ENCODE peak calls at places on chromosomes 12 and 14, in seven cellular contexts. One of them, this sample, is unnamed.

GRCh38 chr12:59459966-59460365 is 135.9 kb upstream of the SLC16A7 start:
- DNase-seq in CD8-positive, alpha-beta T cell: no peak
- DNase-seq in cardiac muscle cell: peak
- DNase-seq in foreskin keratinocyte: peak
- DNase-seq in lower leg skin: no peak
- DNase-seq in GM13977: no peak
- DNase-seq in H9: no peak
- DNase-seq in this sample: peak

GRCh38 chr14:54420478-54421116 is 20.6 kb downstream of the CNIH1 start:
- DNase-seq in CD8-positive, alpha-beta T cell: no peak
- DNase-seq in cardiac muscle cell: peak
- DNase-seq in foreskin keratinocyte: peak
- DNase-seq in lower leg skin: no peak
- DNase-seq in GM13977: no peak
- DNase-seq in H9: no peak
- DNase-seq in this sample: peak

GRCh38 chr14:36238666-36239363 is 62.3 kb upstream of the PTCSC3 start:
- DNase-seq in CD8-positive, alpha-beta T cell: no peak
- DNase-seq in cardiac muscle cell: peak
- DNase-seq in foreskin keratinocyte: peak
- DNase-seq in lower leg skin: peak
- DNase-seq in GM13977: no peak
- DNase-seq in H9: no peak
- DNase-seq in this sample: peak

GRCh38 chr12:53214687-53215455 is 7.8 kb upstream of the ITGB7 start:
- DNase-seq in CD8-positive, alpha-beta T cell: no peak
- DNase-seq in cardiac muscle cell: no peak
- DNase-seq in foreskin keratinocyte: no peak
- DNase-seq in lower leg skin: no peak
- DNase-seq in GM13977: no peak
- DNase-seq in H9: peak
- DNase-seq in this sample: no peak

GRCh38 chr12:2306686-2307249 is 254.0 kb downstream of the CACNA1C start:
- DNase-seq in CD8-positive, alpha-beta T cell: no peak
- DNase-seq in cardiac muscle cell: no peak
- DNase-seq in foreskin keratinocyte: no peak
- DNase-seq in lower leg skin: no peak
- DNase-seq in GM13977: no peak
- DNase-seq in H9: no peak
- DNase-seq in this sample: no peak

GRCh38 chr12:33752854-33753253 is 269.4 kb upstream of the ALG10 start:
- DNase-seq in CD8-positive, alpha-beta T cell: no peak
- DNase-seq in cardiac muscle cell: no peak
- DNase-seq in foreskin keratinocyte: peak
- DNase-seq in lower leg skin: no peak
- DNase-seq in GM13977: no peak
- DNase-seq in H9: no peak
- DNase-seq in this sample: no peak

GRCh38 chr14:67486890-67487289 is 1.6 kb downstream of the TMEM229B start:
- DNase-seq in CD8-positive, alpha-beta T cell: no peak
- DNase-seq in cardiac muscle cell: no peak
- DNase-seq in foreskin keratinocyte: no peak
- DNase-seq in lower leg skin: no peak
- DNase-seq in GM13977: no peak
- DNase-seq in H9: no peak
- DNase-seq in this sample: no peak

GRCh38 chr12:116964004-116964739 is 53.4 kb downstream of the FBXW8 start:
- DNase-seq in CD8-positive, alpha-beta T cell: no peak
- DNase-seq in cardiac muscle cell: no peak
- DNase-seq in foreskin keratinocyte: no peak
- DNase-seq in lower leg skin: no peak
- DNase-seq in GM13977: no peak
- DNase-seq in H9: no peak
- DNase-seq in this sample: no peak

GRCh38 chr12:115943630-115944391 is 333.7 kb downstream of the MED13L start:
- DNase-seq in CD8-positive, alpha-beta T cell: no peak
- DNase-seq in cardiac muscle cell: peak
- DNase-seq in foreskin keratinocyte: no peak
- DNase-seq in lower leg skin: no peak
- DNase-seq in GM13977: no peak
- DNase-seq in H9: no peak
- DNase-seq in this sample: no peak

GRCh38 chr14:33555710-33556350 is 395.0 kb downstream of the EGLN3 start:
- DNase-seq in CD8-positive, alpha-beta T cell: no peak
- DNase-seq in cardiac muscle cell: peak
- DNase-seq in foreskin keratinocyte: no peak
- DNase-seq in lower leg skin: no peak
- DNase-seq in GM13977: no peak
- DNase-seq in H9: no peak
- DNase-seq in this sample: no peak

GRCh38 chr14:90505531-90505930 is 108.7 kb downstream of the CALM1 start:
- DNase-seq in CD8-positive, alpha-beta T cell: no peak
- DNase-seq in cardiac muscle cell: no peak
- DNase-seq in foreskin keratinocyte: no peak
- DNase-seq in lower leg skin: no peak
- DNase-seq in GM13977: no peak
- DNase-seq in H9: no peak
- DNase-seq in this sample: no peak

GRCh38 chr14:31770271-31770670 is 209.1 kb downstream of the NUBPL start:
- DNase-seq in CD8-positive, alpha-beta T cell: no peak
- DNase-seq in cardiac muscle cell: peak
- DNase-seq in foreskin keratinocyte: no peak
- DNase-seq in lower leg skin: peak
- DNase-seq in GM13977: no peak
- DNase-seq in H9: no peak
- DNase-seq in this sample: no peak

GRCh38 chr14:39558525-39558924 is 126.3 kb upstream of the FBXO33 start:
- DNase-seq in CD8-positive, alpha-beta T cell: no peak
- DNase-seq in cardiac muscle cell: no peak
- DNase-seq in foreskin keratinocyte: no peak
- DNase-seq in lower leg skin: no peak
- DNase-seq in GM13977: no peak
- DNase-seq in H9: no peak
- DNase-seq in this sample: no peak

GRCh38 chr12:19572920-19573558 is 133.7 kb downstream of the AEBP2 start:
- DNase-seq in CD8-positive, alpha-beta T cell: no peak
- DNase-seq in cardiac muscle cell: peak
- DNase-seq in foreskin keratinocyte: peak
- DNase-seq in lower leg skin: no peak
- DNase-seq in GM13977: peak
- DNase-seq in H9: peak
- DNase-seq in this sample: peak

GRCh38 chr12:92551853-92552397 is 150.9 kb upstream of the PLEKHG7 start:
- DNase-seq in CD8-positive, alpha-beta T cell: no peak
- DNase-seq in cardiac muscle cell: no peak
- DNase-seq in foreskin keratinocyte: peak
- DNase-seq in lower leg skin: no peak
- DNase-seq in GM13977: peak
- DNase-seq in H9: no peak
- DNase-seq in this sample: peak

DNA sequence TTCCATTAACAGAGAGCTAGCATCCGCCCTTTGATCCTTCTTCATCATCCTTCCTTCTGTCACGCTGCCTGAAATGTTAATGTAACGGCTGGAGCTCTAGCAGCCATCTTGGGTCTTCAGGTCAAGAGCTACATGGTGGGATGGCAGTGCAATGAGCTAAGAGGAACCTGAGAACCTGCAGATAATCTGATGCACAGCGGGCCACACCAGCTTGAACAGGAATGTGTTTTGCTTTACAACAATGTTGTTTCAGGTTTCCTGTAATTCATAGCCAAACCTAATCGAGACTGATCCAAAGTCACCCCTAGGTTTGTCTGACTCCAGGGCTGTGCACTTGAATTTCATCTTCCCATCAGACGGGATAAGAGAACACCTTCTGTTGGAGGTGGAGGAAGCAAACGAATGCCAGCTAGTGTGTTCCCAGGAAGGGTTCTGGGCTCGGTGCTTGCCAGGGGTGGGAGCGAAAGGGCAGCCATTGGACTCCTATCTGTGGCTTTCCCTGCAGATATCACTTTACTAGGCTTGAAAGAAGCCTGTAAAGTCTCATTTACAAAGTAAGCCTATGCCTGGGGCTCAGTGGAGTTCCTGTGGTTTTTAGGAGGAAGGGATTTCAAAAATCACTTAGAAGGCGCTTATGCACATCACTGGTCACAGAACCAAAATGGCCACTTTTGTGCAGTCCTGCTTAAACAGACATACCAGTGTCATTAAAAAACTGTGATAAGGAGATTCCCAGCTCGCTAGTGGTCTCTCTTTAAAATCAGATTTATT is 22.9 kb downstream of the CLMN start:
- DNase-seq in CD8-positive, alpha-beta T cell: no peak
- DNase-seq in cardiac muscle cell: no peak
- DNase-seq in foreskin keratinocyte: no peak
- DNase-seq in lower leg skin: no peak
- DNase-seq in GM13977: no peak
- DNase-seq in H9: no peak
- DNase-seq in this sample: no peak
- TF ChIP-seq CTCF in CD8-positive, alpha-beta T cell: no peak
- TF ChIP-seq CTCF in cardiac muscle cell: no peak
- TF ChIP-seq CTCF in foreskin keratinocyte: no peak
- TF ChIP-seq CTCF in lower leg skin: no peak
- TF ChIP-seq CTCF in GM13977: no peak
- TF ChIP-seq CTCF in H9: no peak
- TF ChIP-seq CTCF in this sample: no peak

GRCh38 chr12:51244269-51244668 is 5.6 kb downstream of the DAZAP2 start:
- DNase-seq in CD8-positive, alpha-beta T cell: no peak
- DNase-seq in cardiac muscle cell: peak
- DNase-seq in foreskin keratinocyte: no peak
- DNase-seq in lower leg skin: no peak
- DNase-seq in GM13977: no peak
- DNase-seq in H9: no peak
- DNase-seq in this sample: peak

GRCh38 chr12:51245476-51246253 is 7.0 kb downstream of the DAZAP2 start:
- DNase-seq in CD8-positive, alpha-beta T cell: no peak
- DNase-seq in cardiac muscle cell: no peak
- DNase-seq in foreskin keratinocyte: no peak
- DNase-seq in lower leg skin: no peak
- DNase-seq in GM13977: no peak
- DNase-seq in H9: no peak
- DNase-seq in this sample: no peak

GRCh38 chr12:51247523-51248206 is 9.0 kb downstream of the DAZAP2 start:
- DNase-seq in CD8-positive, alpha-beta T cell: no peak
- DNase-seq in cardiac muscle cell: no peak
- DNase-seq in foreskin keratinocyte: no peak
- DNase-seq in lower leg skin: no peak
- DNase-seq in GM13977: no peak
- DNase-seq in H9: peak
- DNase-seq in this sample: no peak

GRCh38 chr12:51242896-51243295 is 4.3 kb downstream of the DAZAP2 start:
- DNase-seq in CD8-positive, alpha-beta T cell: no peak
- DNase-seq in cardiac muscle cell: no peak
- DNase-seq in foreskin keratinocyte: no peak
- DNase-seq in lower leg skin: no peak
- DNase-seq in GM13977: no peak
- DNase-seq in H9: no peak
- DNase-seq in this sample: no peak

GRCh38 chr12:51246254-51246853 is 7.7 kb downstream of the DAZAP2 start:
- DNase-seq in CD8-positive, alpha-beta T cell: peak
- DNase-seq in cardiac muscle cell: peak
- DNase-seq in foreskin keratinocyte: no peak
- DNase-seq in lower leg skin: no peak
- DNase-seq in GM13977: no peak
- DNase-seq in H9: no peak
- DNase-seq in this sample: no peak
- TF ChIP-seq CTCF in CD8-positive, alpha-beta T cell: no peak
- TF ChIP-seq CTCF in cardiac muscle cell: peak
- TF ChIP-seq CTCF in foreskin keratinocyte: peak
- TF ChIP-seq CTCF in lower leg skin: no peak
- TF ChIP-seq CTCF in GM13977: peak
- TF ChIP-seq CTCF in H9: peak
- TF ChIP-seq CTCF in this sample: no peak

GRCh38 chr14:93970967-93971634 is 5.3 kb downstream of the ASB2 start:
- DNase-seq in CD8-positive, alpha-beta T cell: peak
- DNase-seq in cardiac muscle cell: no peak
- DNase-seq in foreskin keratinocyte: no peak
- DNase-seq in lower leg skin: no peak
- DNase-seq in GM13977: peak
- DNase-seq in H9: no peak
- DNase-seq in this sample: no peak
- TF ChIP-seq CTCF in CD8-positive, alpha-beta T cell: no peak
- TF ChIP-seq CTCF in cardiac muscle cell: no peak
- TF ChIP-seq CTCF in foreskin keratinocyte: no peak
- TF ChIP-seq CTCF in lower leg skin: no peak
- TF ChIP-seq CTCF in GM13977: no peak
- TF ChIP-seq CTCF in H9: no peak
- TF ChIP-seq CTCF in this sample: no peak

DNA sequence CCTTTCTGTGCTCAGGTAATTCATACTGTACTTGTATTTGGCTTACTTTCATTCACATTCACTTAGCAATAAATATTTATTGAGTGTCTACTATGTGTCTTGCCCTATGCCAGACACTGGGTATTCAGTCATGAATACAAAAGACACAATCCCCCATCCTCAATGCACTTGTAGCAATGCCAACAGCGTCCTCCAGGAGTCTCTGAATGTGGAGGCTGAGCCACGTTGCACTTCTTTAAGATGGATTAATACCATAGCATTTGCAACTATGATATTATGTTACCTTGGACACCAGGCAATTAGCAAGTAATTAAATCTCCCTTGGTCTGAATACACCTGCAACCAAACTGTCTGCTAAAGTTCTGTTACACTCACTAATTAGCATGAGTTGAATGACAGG is 58.8 kb downstream of the OTX2 start:
- DNase-seq in CD8-positive, alpha-beta T cell: no peak
- DNase-seq in cardiac muscle cell: no peak
- DNase-seq in foreskin keratinocyte: no peak
- DNase-seq in lower leg skin: no peak
- DNase-seq in GM13977: no peak
- DNase-seq in H9: no peak
- DNase-seq in this sample: no peak
- TF ChIP-seq CTCF in CD8-positive, alpha-beta T cell: no peak
- TF ChIP-seq CTCF in cardiac muscle cell: no peak
- TF ChIP-seq CTCF in foreskin keratinocyte: no peak
- TF ChIP-seq CTCF in lower leg skin: no peak
- TF ChIP-seq CTCF in GM13977: no peak
- TF ChIP-seq CTCF in H9: peak
- TF ChIP-seq CTCF in this sample: no peak

DNA sequence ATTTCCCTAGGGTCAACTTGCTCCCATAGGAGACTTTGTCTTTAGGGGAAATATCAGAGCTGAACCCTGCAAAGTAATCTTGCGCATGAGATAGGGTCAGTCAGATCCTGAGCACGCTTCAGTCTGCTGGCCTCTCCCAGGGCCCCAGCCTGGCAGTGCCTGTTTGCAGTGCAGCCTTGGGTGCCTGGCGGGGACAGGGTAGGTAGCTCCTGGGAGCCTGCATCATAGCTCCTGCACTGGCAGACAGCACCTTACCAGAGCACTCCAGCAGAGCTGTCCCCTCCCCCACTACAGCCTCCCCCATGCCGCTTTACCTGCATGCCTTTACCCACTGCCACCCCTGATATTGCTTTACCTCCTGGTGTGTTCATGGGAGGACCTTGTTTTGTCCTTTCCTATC is 237.3 kb downstream of the CCDC59 start:
- DNase-seq in CD8-positive, alpha-beta T cell: no peak
- DNase-seq in cardiac muscle cell: no peak
- DNase-seq in foreskin keratinocyte: no peak
- DNase-seq in lower leg skin: no peak
- DNase-seq in GM13977: no peak
- DNase-seq in H9: no peak
- DNase-seq in this sample: no peak
- TF ChIP-seq CTCF in CD8-positive, alpha-beta T cell: no peak
- TF ChIP-seq CTCF in cardiac muscle cell: no peak
- TF ChIP-seq CTCF in foreskin keratinocyte: no peak
- TF ChIP-seq CTCF in lower leg skin: no peak
- TF ChIP-seq CTCF in GM13977: no peak
- TF ChIP-seq CTCF in H9: no peak
- TF ChIP-seq CTCF in this sample: no peak

GRCh38 chr12:121441555-121441954 is 41.6 kb downstream of the RNF34 start:
- DNase-seq in CD8-positive, alpha-beta T cell: no peak
- DNase-seq in cardiac muscle cell: no peak
- DNase-seq in foreskin keratinocyte: no peak
- DNase-seq in lower leg skin: no peak
- DNase-seq in GM13977: no peak
- DNase-seq in H9: peak
- DNase-seq in this sample: no peak
- TF ChIP-seq CTCF in CD8-positive, alpha-beta T cell: no peak
- TF ChIP-seq CTCF in cardiac muscle cell: no peak
- TF ChIP-seq CTCF in foreskin keratinocyte: peak
- TF ChIP-seq CTCF in lower leg skin: no peak
- TF ChIP-seq CTCF in GM13977: no peak
- TF ChIP-seq CTCF in H9: peak
- TF ChIP-seq CTCF in this sample: peak